ENCODE peak calls at places on chromosome 21, in four cellular contexts. D is mesenchymal stem cell, I is IMR-90, J is H9. M is an unnamed sample.

GRCh38 chr21:14752006-14752909 is 206.1 kb upstream of the SAMSN1 start:
- DNase-seq in D (no peak), I (no peak), J (no peak), M (no peak)

GRCh38 chr21:16186742-16187141 is 457.0 kb downstream of the USP25 start:
- DNase-seq in D (peak; percentile 57), I (peak; percentile 37), J (no peak), M (no peak)

GRCh38 chr21:34822957-34823356 is 154.2 kb downstream of the CLIC6 start:
- DNase-seq in D (peak; percentile 66), I (peak; percentile 68), J (no peak), M (no peak)

GRCh38 chr21:43269981-43270670 is 101.3 kb downstream of the CRYAA start:
- DNase-seq in D (no peak), I (no peak), J (no peak), M (no peak)

GRCh38 chr21:30444204-30444603 is 4.1 kb downstream of the KRTAP15-1 start:
- DNase-seq in D (no peak), I (no peak), J (peak; percentile 34), M (no peak)

GRCh38 chr21:39215078-39215477 is 31.8 kb upstream of the PSMG1 start:
- DNase-seq in D (no peak), I (no peak), J (no peak), M (no peak)

GRCh38 chr21:15003463-15004135 is 61.2 kb downstream of the NRIP1 start:
- DNase-seq in D (no peak), I (no peak), J (no peak), M (peak; percentile 46)

GRCh38 chr21:16046625-16047340 is 317.0 kb downstream of the USP25 start:
- DNase-seq in D (peak; percentile 1), I (peak; percentile 47), J (no peak), M (no peak)

GRCh38 chr21:17612023-17612564 is 607 bp downstream of the BTG3 start:
- DNase-seq in D (peak; percentile 88), I (peak; percentile 59), J (peak; percentile 31), M (peak; percentile 14)

GRCh38 chr21:39064325-39065012 is 118.8 kb downstream of the PSMG1 start:
- DNase-seq in D (no peak), I (no peak), J (no peak), M (no peak)

GRCh38 chr21:29217818-29218252 is 80.9 kb upstream of the BACH1 start:
- DNase-seq in D (peak; percentile 96), I (peak; percentile 99), J (no peak), M (no peak)

GRCh38 chr21:37435120-37435519 is 68.5 kb downstream of the DYRK1A start:
- DNase-seq in D (peak; percentile 94), I (peak; percentile 80), J (peak; percentile 79), M (peak; percentile 87)

GRCh38 chr21:27566521-27566920 is 599.6 kb upstream of the ADAMTS5 start:
- DNase-seq in D (no peak), I (no peak), J (no peak), M (no peak)

GRCh38 chr21:27571706-27572105 is 604.8 kb upstream of the ADAMTS5 start:
- DNase-seq in D (peak; percentile 64), I (peak; percentile 81), J (no peak), M (no peak)

GRCh38 chr21:27570306-27570868 is 603.5 kb upstream of the ADAMTS5 start:
- DNase-seq in D (peak; percentile 61), I (peak; percentile 94), J (no peak), M (no peak)

GRCh38 chr21:27569831-27570230 is 602.9 kb upstream of the ADAMTS5 start:
- DNase-seq in D (peak; percentile 17), I (no peak), J (no peak), M (no peak)

GRCh38 chr21:27569091-27569490 is 602.2 kb upstream of the ADAMTS5 start:
- DNase-seq in D (no peak), I (peak; percentile 36), J (no peak), M (no peak)
- H3K4me2 ChIP-seq in D (no peak overlapping the region), I (no peak overlapping the region), J (no peak overlapping the region), M (no peak overlapping the region)

GRCh38 chr21:33682992-33683627 is 40.8 kb downstream of the ITSN1 start:
- DNase-seq in D (peak; percentile 76), I (peak; percentile 88), J (no peak), M (no peak)

GRCh38 chr21:33684068-33684467 is 41.8 kb downstream of the ITSN1 start:
- DNase-seq in D (no peak), I (no peak), J (no peak), M (no peak)

GRCh38 chr21:33684923-33685560 is 42.7 kb downstream of the ITSN1 start:
- DNase-seq in D (peak; percentile 44), I (peak; percentile 50), J (no peak), M (no peak)

GRCh38 chr21:33685613-33686197 is 43.4 kb downstream of the ITSN1 start:
- DNase-seq in D (peak; percentile 67), I (peak; percentile 66), J (no peak), M (no peak)

DNA sequence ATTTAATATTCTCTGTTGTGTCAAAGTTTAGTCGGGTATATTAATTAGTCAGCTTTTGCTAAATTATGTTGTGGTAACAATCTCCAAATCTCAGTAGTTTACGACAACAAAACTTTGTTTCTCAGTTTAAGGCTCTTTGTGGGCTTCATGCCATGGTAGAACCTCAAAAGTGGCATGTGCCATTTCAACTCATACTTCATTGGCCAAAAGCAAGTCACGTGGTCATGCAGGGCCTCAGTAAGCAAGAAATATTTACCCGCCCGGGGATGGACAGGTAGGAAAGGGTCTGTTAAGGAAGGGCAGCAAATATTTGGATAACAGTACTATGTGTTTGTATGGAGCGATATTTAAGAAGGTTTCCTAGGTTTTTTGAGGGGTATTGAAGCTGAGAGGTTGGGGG is 38.6 kb downstream of the ITSN1 start:
- DNase-seq in D (no peak), I (no peak), J (no peak), M (no peak)
- H3K4ac ChIP-seq in D (no peak overlapping the region), I (no peak overlapping the region), J (no peak overlapping the region), M (no peak overlapping the region)

GRCh38 chr21:44734841-44735240 is 23.5 kb upstream of the TSPEAR start:
- DNase-seq in D (no peak), I (no peak), J (peak; percentile 20), M (no peak)

GRCh38 chr21:44737706-44738354 is 26.5 kb upstream of the TSPEAR start:
- DNase-seq in D (peak; percentile 47), I (peak; percentile 8), J (peak; percentile 26), M (peak; percentile 44)

GRCh38 chr21:44734026-44734745 is 22.8 kb upstream of the TSPEAR start:
- DNase-seq in D (no peak), I (no peak), J (peak; percentile 20), M (no peak)

GRCh38 chr21:44736291-44737004 is 25.1 kb upstream of the TSPEAR start:
- DNase-seq in D (no peak), I (no peak), J (peak; percentile 8), M (no peak)

GRCh38 chr21:44735821-44736220 is 24.4 kb upstream of the TSPEAR start:
- DNase-seq in D (no peak), I (no peak), J (peak; percentile 27), M (no peak)
- H3K4me1 ChIP-seq in D (no peaks in the 10 kb centered on the region), I (no peaks in the 10 kb centered on the region), J (no peaks in the 10 kb centered on the region), M (no peaks in the 10 kb centered on the region)

GRCh38 chr21:46517361-46517760 is 58.7 kb downstream of the DIP2A start:
- DNase-seq in D (no peak), I (no peak), J (no peak), M (no peak)

GRCh38 chr21:46516068-46516467 is 57.4 kb downstream of the DIP2A start:
- DNase-seq in D (no peak), I (no peak), J (no peak), M (no peak)

GRCh38 chr21:46518983-46519583 is 60.4 kb downstream of the DIP2A start:
- DNase-seq in D (peak; percentile 17), I (peak; percentile 27), J (no peak), M (no peak)

GRCh38 chr21:46509760-46510159 is 51.1 kb downstream of the DIP2A start:
- DNase-seq in D (peak; percentile 14), I (peak; percentile 81), J (no peak), M (no peak)

GRCh38 chr21:46515109-46515508 is 56.4 kb downstream of the DIP2A start:
- DNase-seq in D (no peak), I (peak; percentile 13), J (no peak), M (no peak)
- H3K4me2 ChIP-seq in D (no peak overlapping the region), I (no peak overlapping the region), J (no peak overlapping the region), M (no peak overlapping the region)

DNA sequence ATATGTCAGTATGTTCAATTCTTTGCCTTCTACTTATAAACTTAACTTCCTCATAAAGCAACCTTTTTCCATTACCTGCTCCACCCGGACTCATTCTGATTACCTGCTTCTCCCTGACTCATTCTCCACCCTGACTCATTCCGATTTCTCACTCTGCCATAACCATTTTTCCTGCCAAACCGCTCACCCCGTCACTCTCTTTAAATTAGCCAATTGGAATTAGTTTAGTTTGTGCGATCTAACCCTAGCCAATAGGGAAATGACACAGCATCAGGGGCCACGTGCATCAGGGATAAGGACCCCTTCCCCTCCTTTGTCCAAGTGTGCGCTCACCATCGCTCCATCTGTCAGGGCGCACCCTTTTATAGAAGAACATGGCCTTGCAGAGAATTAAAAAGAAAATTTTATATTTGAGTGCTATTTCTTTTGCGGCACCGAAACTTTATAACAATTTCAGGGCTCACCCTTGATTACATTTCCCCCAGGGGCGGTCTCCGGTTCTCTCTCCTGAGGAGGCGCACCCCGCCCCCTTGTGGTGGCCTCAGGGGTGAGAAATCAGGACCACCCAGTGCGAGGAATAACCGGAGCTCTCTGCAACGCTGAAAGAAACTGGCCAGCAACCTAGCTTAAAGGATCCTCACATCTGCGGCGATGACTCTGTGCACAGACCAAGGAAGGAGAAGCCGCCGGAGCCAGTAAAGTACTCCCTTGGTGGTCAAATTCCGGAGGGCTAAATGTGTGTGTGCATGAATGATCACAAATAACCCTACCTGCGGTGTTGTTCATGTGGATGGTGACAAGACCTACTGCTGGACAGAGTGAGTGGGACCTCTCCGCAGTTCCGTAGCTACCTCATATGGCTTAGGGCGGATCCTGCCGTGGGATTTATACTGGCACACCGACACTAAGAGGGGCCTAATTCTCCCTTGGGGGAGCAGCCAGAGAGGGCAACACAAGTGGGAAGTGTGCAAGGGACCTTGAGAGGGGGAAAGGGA is 30.3 kb upstream of the CBR3 start:
- DNase-seq in D (peak; percentile 22), I (peak; percentile 26), J (peak; percentile 72), M (peak; percentile 54)
- H3K4ac ChIP-seq in D (no peak overlapping the region), I (no peak overlapping the region), J (no peak overlapping the region), M (no peak overlapping the region)

DNA sequence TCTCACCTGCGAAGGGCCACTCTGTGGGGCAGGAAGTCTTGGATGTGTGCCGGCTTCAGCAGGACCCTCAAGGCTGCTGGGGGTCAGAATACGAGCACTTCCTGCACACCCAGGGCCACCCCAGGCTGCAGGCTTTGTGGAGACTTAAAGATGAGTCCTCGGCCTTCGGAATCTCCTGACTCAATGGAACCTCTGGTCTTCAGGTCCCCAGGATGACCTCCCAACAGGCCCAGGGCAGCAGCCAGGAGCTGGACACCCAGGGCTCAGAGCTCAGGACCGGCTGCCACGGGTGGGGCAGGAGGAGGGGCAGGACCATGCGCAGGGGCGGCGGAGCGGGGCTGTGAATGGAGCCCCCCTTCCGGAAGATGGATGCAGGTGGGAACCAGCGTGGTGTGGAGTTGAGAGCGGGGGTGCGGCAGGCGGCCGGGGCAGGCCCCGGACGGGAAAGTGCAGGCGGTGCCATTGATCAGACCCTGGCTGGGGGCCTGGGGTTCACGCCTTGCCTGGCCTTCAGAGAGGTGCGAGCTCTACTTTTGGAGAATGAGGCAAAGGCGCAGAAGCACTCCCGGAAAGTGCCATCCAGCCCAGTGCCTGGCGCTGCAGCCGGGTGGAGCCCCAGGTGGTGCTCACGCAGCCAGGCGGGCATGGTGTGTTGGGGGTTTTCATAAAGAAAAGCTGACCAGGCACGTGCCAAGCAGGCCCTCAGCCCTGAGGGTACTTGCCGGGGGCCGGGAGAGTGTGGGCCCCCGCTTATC is 10.4 kb downstream of the COL18A1 start:
- DNase-seq in D (no peak), I (no peak), J (no peak), M (no peak)
- H3K4me1 ChIP-seq in D (peaks cover 81% of the 10 kb centered on the region), I (peaks cover 6% of the 10 kb centered on the region), J (peaks cover 3% of the 10 kb centered on the region), M (peaks cover 26% of the 10 kb centered on the region)